ENCODE peak calls at places on chromosomes 3 and 15, in nine cellular contexts. T, E, Z, W, R, P, N, D and B are unnamed samples.

GRCh38 chr15:78049691-78050440 is 27.6 kb downstream of the TBC1D2B start:
- DNase-seq in P (no peak), D (no peak), R (no peak), N (no peak), Z (peak; percentile 91), E (no peak), W (no peak), T (peak; percentile 28), B (peak; percentile 44)

GRCh38 chr3:61627768-61628185 is 66.4 kb downstream of the PTPRG start:
- DNase-seq in N (no peak), P (no peak), W (no peak), D (peak; percentile 18), Z (peak; percentile 88), T (peak; percentile 94), R (peak; percentile 21), E (peak; percentile 26), B (no peak)

GRCh38 chr3:186220365-186220764 is 111.5 kb upstream of the ETV5 start:
- DNase-seq in P (no peak), E (no peak), D (no peak), W (no peak), N (peak; percentile 24), Z (no peak), T (no peak), R (no peak), B (no peak)

GRCh38 chr15:32856753-32857152 is 138.9 kb downstream of the GREM1 start:
- DNase-seq in E (no peak), Z (peak; percentile 95), T (no peak), W (no peak), D (no peak), R (no peak), P (no peak), N (no peak), B (no peak)

GRCh38 chr3:152720941-152721718 is 113.8 kb upstream of the P2RY1 start:
- DNase-seq in N (no peak), E (no peak), Z (no peak), P (no peak), T (no peak), D (no peak), R (no peak), W (no peak), B (no peak)

GRCh38 chr3:184361932-184362667 is 590 bp downstream of the POLR2H start:
- DNase-seq in Z (peak; percentile 32), E (peak; percentile 36), P (peak; percentile 71), D (peak; percentile 65), N (peak; percentile 63), T (peak; percentile 68), R (peak; percentile 81), W (peak; percentile 78), B (no peak)

GRCh38 chr3:47901280-47901833 is 98.4 kb downstream of the DHX30 start:
- DNase-seq in Z (no peak), E (no peak), N (no peak), D (no peak), T (no peak), R (no peak), W (no peak), P (no peak), B (no peak)

GRCh38 chr3:148794357-148794756 is 33.3 kb upstream of the CPB1 start:
- DNase-seq in R (no peak), N (no peak), T (peak; percentile 15), D (no peak), W (no peak), Z (no peak), P (no peak), E (no peak), B (no peak)

GRCh38 chr3:181134873-181135272 is 145.3 kb upstream of the DNAJC19 start:
- DNase-seq in W (no peak), P (no peak), D (no peak), N (no peak), Z (no peak), T (no peak), E (no peak), R (no peak), B (no peak)

GRCh38 chr15:20340331-20340811 is 201.2 kb downstream of the GOLGA6L6 start:
- DNase-seq in N (no peak), W (peak; percentile 22), D (peak; percentile 51), R (no peak), T (no peak), P (peak; percentile 75), E (no peak), Z (no peak), B (peak; percentile 41)

GRCh38 chr15:25905140-25905539 is 42.0 kb upstream of the ATP10A start:
- DNase-seq in T (peak; percentile 85), N (no peak), R (peak; percentile 13), D (no peak), E (no peak), W (peak; percentile 64), P (peak; percentile 63), Z (peak; percentile 86), B (no peak)

GRCh38 chr3:95613993-95614392 is 1200.4 kb upstream of the EPHA6 start:
- DNase-seq in E (no peak), W (no peak), P (no peak), T (no peak), N (no peak), D (no peak), Z (no peak), R (no peak), B (no peak)

GRCh38 chr15:96948981-96949380 is 618.5 kb downstream of the NR2F2 start:
- DNase-seq in R (no peak), N (no peak), T (no peak), P (no peak), D (no peak), Z (no peak), E (no peak), W (no peak), B (no peak)

GRCh38 chr3:120741837-120742197 is 499 bp downstream of the RABL3 start:
- DNase-seq in R (no peak), W (no peak), T (peak; percentile 61), D (no peak), Z (no peak), E (no peak), N (peak; percentile 18), P (no peak), B (no peak)

GRCh38 chr3:131048030-131048429 is 21.4 kb downstream of the NEK11 start:
- DNase-seq in T (no peak), Z (no peak), E (no peak), W (no peak), N (no peak), R (no peak), D (no peak), P (no peak), B (no peak)

GRCh38 chr3:194471863-194472262 is 14.9 kb downstream of the ATP13A3 start:
- DNase-seq in P (no peak), N (no peak), W (no peak), D (no peak), T (no peak), E (no peak), Z (no peak), R (no peak), B (no peak)

GRCh38 chr3:100299031-100299430 is 35.5 kb upstream of the NIT2 start:
- DNase-seq in W (no peak), N (no peak), P (no peak), Z (no peak), E (no peak), R (no peak), T (no peak), D (no peak), B (no peak)

DNA sequence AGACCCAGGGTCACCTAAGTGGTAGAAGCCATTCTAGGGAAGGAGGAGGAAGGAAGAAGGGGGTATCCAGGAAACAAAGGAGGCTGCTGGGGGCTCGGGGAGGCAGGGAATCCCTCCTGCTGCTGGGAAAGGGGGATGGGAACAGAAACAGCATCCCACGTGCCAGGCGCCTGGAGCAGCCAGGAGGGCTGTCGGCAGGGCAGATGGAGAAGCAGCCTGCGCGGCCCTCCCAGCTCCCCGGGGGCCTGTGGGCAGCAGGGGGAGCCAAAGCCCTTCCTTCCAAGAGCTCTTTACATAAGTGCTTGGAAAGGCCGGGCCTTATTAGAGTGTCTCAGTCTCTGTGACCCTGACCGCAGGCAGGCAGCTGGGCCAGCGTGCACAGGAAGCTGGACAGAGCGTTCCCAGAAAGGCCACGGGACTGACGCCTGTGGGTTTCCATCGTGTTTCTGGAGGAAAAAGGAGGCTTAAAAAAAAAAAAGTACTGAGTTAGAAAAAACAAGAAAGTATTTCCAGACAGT is 24.8 kb downstream of the LOXL1 start:
- DNase-seq in N (no peak), D (peak; percentile 87), E (peak; percentile 80), T (peak; percentile 99), R (peak; percentile 85), Z (peak; percentile 98), W (peak; percentile 98), P (peak; percentile 95), B (peak; percentile 77)
- H3K27ac ChIP-seq in N (no peak overlapping the region), D (peak overlapping the region; percentile 48), E (no peak overlapping the region), T (peak overlapping the region; percentile 80), R (peak overlapping the region; percentile 82), Z (peak overlapping the region; percentile 83), W (peak overlapping the region; percentile 95), P (peak overlapping the region; percentile 80), B (no peak overlapping the region)

GRCh38 chr3:37279858-37280257 is 105.5 kb upstream of the LRRFIP2 start:
- DNase-seq in R (no peak), W (no peak), T (no peak), Z (no peak), D (no peak), P (no peak), E (no peak), N (no peak), B (no peak)

GRCh38 chr3:37282996-37283395 is 108.6 kb upstream of the LRRFIP2 start:
- DNase-seq in T (no peak), R (no peak), P (no peak), Z (no peak), E (no peak), N (no peak), D (no peak), W (no peak), B (no peak)

GRCh38 chr3:37279226-37279625 is 104.8 kb upstream of the LRRFIP2 start:
- DNase-seq in R (no peak), P (no peak), D (no peak), T (peak; percentile 24), N (no peak), Z (no peak), W (no peak), E (no peak), B (no peak)
- TF ChIP-seq CTCF in R (no peak), P (no peak), D (no peak), T (no peak), N (no peak), Z (no peak), W (no peak), E (no peak), B (no peak)

DNA sequence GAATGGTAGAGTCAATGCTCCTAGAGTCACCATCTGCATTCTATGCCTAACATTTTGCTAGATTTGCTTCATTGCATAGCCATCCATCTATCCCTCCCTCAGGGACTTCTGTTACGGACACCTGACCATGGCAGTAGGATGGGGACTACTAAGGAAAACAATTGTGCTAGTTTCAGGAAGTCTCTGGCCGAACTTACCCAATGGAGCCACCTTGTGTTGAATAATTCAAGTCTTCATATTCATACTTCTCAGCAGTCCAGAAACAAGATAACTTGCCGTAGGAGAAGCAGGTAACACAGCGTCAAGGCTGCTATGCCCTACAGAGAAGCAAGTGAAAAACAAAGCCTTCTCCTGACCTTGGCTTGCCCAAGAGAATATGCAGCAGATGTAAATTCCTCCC is 685.3 kb downstream of the GRM7 start:
- DNase-seq in Z (peak; percentile 16), R (no peak), E (no peak), W (no peak), N (peak; percentile 26), P (no peak), T (peak; percentile 40), D (no peak), B (no peak)
- H3K27ac ChIP-seq in Z (no peak overlapping the region), R (no peak overlapping the region), E (no peak overlapping the region), W (no peak overlapping the region), N (no peak overlapping the region), P (no peak overlapping the region), T (no peak overlapping the region), D (no peak overlapping the region), B (no peak overlapping the region)

GRCh38 chr15:57762302-57762701 is 55.8 kb downstream of the POLR2M start:
- DNase-seq in R (no peak), D (no peak), Z (no peak), N (no peak), E (no peak), T (no peak), P (no peak), W (no peak), B (no peak)
- TF ChIP-seq CTCF in R (peak; percentile 8), D (no peak), Z (no peak), N (peak; percentile 37), E (no peak), T (peak; percentile 5), P (no peak), W (no peak), B (no peak)